ENCODE peak calls at places on chromosomes 7 and 10, in nine cellular contexts. One of them, this sample, is unnamed. For H3K4me1, the result is how much of the 10 kb centered on the place peaks cover.

GRCh38 chr7:142133740-142134148 is 22.2 kb downstream of the MGAM2 start:
- DNase-seq in PC-3: no peak
- DNase-seq in GM23248: no peak
- DNase-seq in PC-9: no peak
- DNase-seq in fibroblast of lung: no peak
- DNase-seq in neural progenitor cell: no peak
- DNase-seq in keratinocyte: no peak
- DNase-seq in K562: no peak
- DNase-seq in HCT116: no peak
- DNase-seq in this sample: no peak

GRCh38 chr7:82865856-82866255 is 296.8 kb downstream of the PCLO start:
- DNase-seq in PC-9: no peak
- DNase-seq in keratinocyte: no peak
- DNase-seq in K562: no peak
- DNase-seq in HCT116: no peak
- DNase-seq in neural progenitor cell: no peak
- DNase-seq in GM23248: no peak
- DNase-seq in fibroblast of lung: no peak
- DNase-seq in PC-3: no peak
- DNase-seq in this sample: no peak

GRCh38 chr10:8663131-8663530 is 608.6 kb downstream of the GATA3 start:
- DNase-seq in K562: no peak
- DNase-seq in keratinocyte: no peak
- DNase-seq in GM23248: no peak
- DNase-seq in PC-3: no peak
- DNase-seq in fibroblast of lung: no peak
- DNase-seq in neural progenitor cell: no peak
- DNase-seq in HCT116: no peak
- DNase-seq in PC-9: no peak
- DNase-seq in this sample: no peak

GRCh38 chr7:107286751-107287621 is 118.2 kb downstream of the HBP1 start:
- DNase-seq in HCT116: no peak
- DNase-seq in fibroblast of lung: no peak
- DNase-seq in PC-3: no peak
- DNase-seq in keratinocyte: no peak
- DNase-seq in K562: no peak
- DNase-seq in PC-9: no peak
- DNase-seq in GM23248: no peak
- DNase-seq in neural progenitor cell: no peak
- DNase-seq in this sample: no peak

GRCh38 chr7:137983308-137984008 is 18.4 kb downstream of the CREB3L2 start:
- DNase-seq in keratinocyte: no peak
- DNase-seq in HCT116: no peak
- DNase-seq in fibroblast of lung: peak
- DNase-seq in PC-9: no peak
- DNase-seq in GM23248: no peak
- DNase-seq in neural progenitor cell: no peak
- DNase-seq in PC-3: no peak
- DNase-seq in K562: no peak
- DNase-seq in this sample: no peak

GRCh38 chr10:129466703-129467345 is at the start of gene MGMT:
- DNase-seq in PC-3: peak
- DNase-seq in GM23248: peak
- DNase-seq in keratinocyte: peak
- DNase-seq in K562: peak
- DNase-seq in HCT116: peak
- DNase-seq in neural progenitor cell: peak
- DNase-seq in PC-9: peak
- DNase-seq in fibroblast of lung: peak
- DNase-seq in this sample: peak

GRCh38 chr7:13099197-13099795 is 411.9 kb downstream of the ARL4A start:
- DNase-seq in PC-3: peak
- DNase-seq in HCT116: no peak
- DNase-seq in fibroblast of lung: peak
- DNase-seq in GM23248: no peak
- DNase-seq in PC-9: no peak
- DNase-seq in K562: peak
- DNase-seq in neural progenitor cell: no peak
- DNase-seq in keratinocyte: peak
- DNase-seq in this sample: no peak

GRCh38 chr7:7209412-7210050 is 27.2 kb downstream of the C1GALT1 start:
- DNase-seq in neural progenitor cell: no peak
- DNase-seq in keratinocyte: no peak
- DNase-seq in K562: no peak
- DNase-seq in PC-9: no peak
- DNase-seq in PC-3: no peak
- DNase-seq in fibroblast of lung: no peak
- DNase-seq in HCT116: no peak
- DNase-seq in GM23248: no peak
- DNase-seq in this sample: no peak

GRCh38 chr10:70777063-70777875 is 7.9 kb downstream of the TBATA start:
- DNase-seq in K562: no peak
- DNase-seq in GM23248: no peak
- DNase-seq in PC-9: no peak
- DNase-seq in keratinocyte: no peak
- DNase-seq in HCT116: no peak
- DNase-seq in PC-3: no peak
- DNase-seq in neural progenitor cell: no peak
- DNase-seq in fibroblast of lung: no peak
- DNase-seq in this sample: no peak

DNA sequence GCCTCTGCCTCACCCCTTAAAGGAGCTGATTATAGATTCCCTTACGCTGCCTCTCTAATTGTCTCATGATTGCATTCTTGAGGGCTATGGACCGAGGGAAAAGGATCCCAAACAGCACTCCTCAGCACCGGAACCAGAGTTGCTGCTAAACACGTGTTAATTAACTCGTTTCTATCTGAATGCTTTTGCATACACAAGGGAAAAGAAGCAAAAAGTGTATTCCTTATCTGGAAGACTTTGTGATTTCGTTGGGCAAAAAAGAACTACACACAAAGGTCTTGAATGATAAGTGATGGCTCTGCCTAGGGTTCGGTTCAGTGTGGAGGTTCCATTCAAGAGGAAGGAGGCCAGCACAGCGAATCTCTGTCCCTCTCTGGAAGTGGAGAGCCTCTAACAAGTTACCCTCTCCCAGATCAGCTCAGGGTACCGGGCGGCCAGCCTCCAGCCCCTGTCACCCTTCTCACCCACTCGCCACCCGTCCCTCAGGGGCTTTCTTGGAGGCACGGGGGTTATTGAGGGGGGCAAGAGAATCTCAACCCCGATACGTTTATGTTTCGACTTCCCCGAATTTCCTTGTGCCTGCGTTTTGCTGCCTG is 525 bp upstream of the SLC4A2 start:
- DNase-seq in K562: no peak
- DNase-seq in PC-3: peak
- DNase-seq in fibroblast of lung: peak
- DNase-seq in HCT116: no peak
- DNase-seq in GM23248: peak
- DNase-seq in PC-9: no peak
- DNase-seq in keratinocyte: no peak
- DNase-seq in neural progenitor cell: peak
- DNase-seq in this sample: no peak
- H3K4me1 ChIP-seq in K562: half or more
- H3K4me1 ChIP-seq in PC-3: under half
- H3K4me1 ChIP-seq in fibroblast of lung: under half
- H3K4me1 ChIP-seq in HCT116: under half
- H3K4me1 ChIP-seq in GM23248: under half
- H3K4me1 ChIP-seq in PC-9: under half
- H3K4me1 ChIP-seq in keratinocyte: under half
- H3K4me1 ChIP-seq in neural progenitor cell: under half
- H3K4me1 ChIP-seq in this sample: under half

GRCh38 chr7:129785457-129786178 is 167.1 kb downstream of the UBE2H start:
- DNase-seq in K562: no peak
- DNase-seq in PC-9: no peak
- DNase-seq in keratinocyte: no peak
- DNase-seq in PC-3: no peak
- DNase-seq in fibroblast of lung: no peak
- DNase-seq in neural progenitor cell: peak
- DNase-seq in GM23248: peak
- DNase-seq in HCT116: no peak
- DNase-seq in this sample: no peak
- TF ChIP-seq EZH2 in K562: no peak
- TF ChIP-seq EZH2 in PC-9: no peak
- TF ChIP-seq EZH2 in keratinocyte: peak
- TF ChIP-seq EZH2 in PC-3: no peak
- TF ChIP-seq EZH2 in fibroblast of lung: peak
- TF ChIP-seq EZH2 in neural progenitor cell: peak
- TF ChIP-seq EZH2 in GM23248: no peak
- TF ChIP-seq EZH2 in HCT116: no peak
- TF ChIP-seq EZH2 in this sample: peak

GRCh38 chr7:155187061-155187785 is 110.5 kb upstream of the INSIG1 start:
- DNase-seq in K562: no peak
- DNase-seq in PC-3: no peak
- DNase-seq in PC-9: no peak
- DNase-seq in fibroblast of lung: no peak
- DNase-seq in HCT116: no peak
- DNase-seq in keratinocyte: no peak
- DNase-seq in neural progenitor cell: no peak
- DNase-seq in GM23248: no peak
- DNase-seq in this sample: no peak
- H3K4me1 ChIP-seq in K562: under half
- H3K4me1 ChIP-seq in PC-3: under half
- H3K4me1 ChIP-seq in PC-9: under half
- H3K4me1 ChIP-seq in fibroblast of lung: under half
- H3K4me1 ChIP-seq in HCT116: under half
- H3K4me1 ChIP-seq in keratinocyte: under half
- H3K4me1 ChIP-seq in neural progenitor cell: under half
- H3K4me1 ChIP-seq in GM23248: under half
- H3K4me1 ChIP-seq in this sample: under half

GRCh38 chr7:1241510-1242128 is 8.9 kb downstream of the UNCX start:
- DNase-seq in keratinocyte: no peak
- DNase-seq in neural progenitor cell: peak
- DNase-seq in K562: no peak
- DNase-seq in PC-9: no peak
- DNase-seq in fibroblast of lung: no peak
- DNase-seq in GM23248: no peak
- DNase-seq in HCT116: no peak
- DNase-seq in PC-3: no peak
- DNase-seq in this sample: no peak
- TF ChIP-seq EZH2 in keratinocyte: peak
- TF ChIP-seq EZH2 in neural progenitor cell: peak
- TF ChIP-seq EZH2 in K562: no peak
- TF ChIP-seq EZH2 in PC-9: no peak
- TF ChIP-seq EZH2 in fibroblast of lung: peak
- TF ChIP-seq EZH2 in GM23248: peak
- TF ChIP-seq EZH2 in HCT116: no peak
- TF ChIP-seq EZH2 in PC-3: no peak
- TF ChIP-seq EZH2 in this sample: peak

GRCh38 chr7:158816271-158816670 is 13.0 kb downstream of the ESYT2 start:
- DNase-seq in HCT116: no peak
- DNase-seq in neural progenitor cell: no peak
- DNase-seq in GM23248: peak
- DNase-seq in K562: no peak
- DNase-seq in fibroblast of lung: no peak
- DNase-seq in PC-9: peak
- DNase-seq in keratinocyte: no peak
- DNase-seq in PC-3: no peak
- DNase-seq in this sample: no peak
- H3K4me1 ChIP-seq in HCT116: under half
- H3K4me1 ChIP-seq in neural progenitor cell: under half
- H3K4me1 ChIP-seq in GM23248: half or more
- H3K4me1 ChIP-seq in K562: under half
- H3K4me1 ChIP-seq in fibroblast of lung: under half
- H3K4me1 ChIP-seq in PC-9: half or more
- H3K4me1 ChIP-seq in keratinocyte: half or more
- H3K4me1 ChIP-seq in PC-3: half or more
- H3K4me1 ChIP-seq in this sample: half or more